ENCODE peak calls at places on chromosomes 12 and 14, in eight cellular contexts. K, B, P, J, Q, Z, S and L are unnamed samples.

GRCh38 chr12:59742831-59743230 is 147.0 kb downstream of the SLC16A7 start:
- DNase-seq in P (no peak), Q (peak; percentile 71), B (no peak), K (peak; percentile 73), S (no peak), J (no peak), Z (no peak), L (peak; percentile 77)

GRCh38 chr14:51479584-51480305 is 172.0 kb upstream of the FRMD6 start:
- DNase-seq in K (peak; percentile 82), J (no peak), B (no peak), P (no peak), Q (peak; percentile 49), S (peak; percentile 22), Z (no peak), L (peak; percentile 82)

GRCh38 chr12:118015944-118016343 is 559 bp upstream of the RFC5 start:
- DNase-seq in P (no peak), K (no peak), S (no peak), B (no peak), J (no peak), Q (no peak), Z (no peak), L (no peak)

GRCh38 chr12:25458047-25458552 is 95.0 kb downstream of the LMNTD1 start:
- DNase-seq in P (no peak), K (peak; percentile 97), B (no peak), Z (no peak), Q (peak; percentile 97), J (no peak), S (no peak), L (peak; percentile 98)

GRCh38 chr14:49960453-49960852 is 67.6 kb downstream of the ARF6 start:
- DNase-seq in Z (no peak), J (no peak), Q (no peak), P (no peak), K (no peak), S (no peak), B (no peak), L (no peak)

GRCh38 chr12:26116829-26117228 is 8.0 kb downstream of the BHLHE41 start:
- DNase-seq in J (no peak), Z (no peak), K (peak; percentile 51), P (no peak), B (no peak), S (no peak), Q (no peak), L (no peak)

GRCh38 chr12:42213954-42214426 is 24.1 kb downstream of the YAF2 start:
- DNase-seq in B (peak; percentile 49), P (no peak), Z (peak; percentile 12), K (peak; percentile 33), S (no peak), J (peak; percentile 11), Q (peak; percentile 55), L (peak; percentile 50)

GRCh38 chr12:96132819-96133218 is 61.4 kb upstream of the ELK3 start:
- DNase-seq in P (no peak), J (no peak), S (no peak), Z (peak; percentile 23), B (no peak), K (no peak), Q (no peak), L (no peak)

GRCh38 chr12:16568873-16569272 is 37.1 kb downstream of the LMO3 start:
- DNase-seq in B (no peak), Q (no peak), S (no peak), Z (no peak), K (peak; percentile 13), P (no peak), J (no peak), L (no peak)

GRCh38 chr12:16579041-16579440 is 26.9 kb downstream of the LMO3 start:
- DNase-seq in J (no peak), K (no peak), P (no peak), Q (no peak), B (no peak), S (no peak), Z (no peak), L (peak; percentile 26)

DNA sequence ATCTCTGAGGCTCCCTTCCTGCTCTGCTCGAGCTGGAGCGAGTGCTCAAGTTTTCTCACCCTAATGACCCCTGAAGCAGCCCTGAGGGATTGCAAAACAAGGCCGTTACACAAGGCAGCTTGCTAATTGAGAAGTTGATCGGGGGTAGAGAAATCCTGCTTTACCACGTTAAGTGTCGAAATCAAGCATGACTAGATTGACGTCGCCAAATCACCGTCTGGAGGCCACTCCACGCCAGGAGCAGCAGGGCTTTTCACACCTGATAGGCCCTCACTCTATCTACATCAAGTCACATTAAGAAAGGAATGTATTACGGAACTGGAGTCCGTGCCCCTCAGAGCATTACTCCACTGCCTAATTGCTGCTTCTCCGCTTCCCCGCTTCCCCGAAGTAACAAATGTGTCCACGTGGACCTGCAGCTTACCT is 32.3 kb downstream of the LMO3 start:
- DNase-seq in B (peak; percentile 61), S (no peak), P (no peak), J (peak; percentile 50), Q (peak; percentile 32), K (no peak), Z (peak; percentile 11), L (peak; percentile 60)
- H3K4me3 ChIP-seq in B (peak overlapping the region; percentile 21), S (no peak overlapping the region), P (no peak overlapping the region), J (no peak overlapping the region), Q (no peak overlapping the region), K (no peak overlapping the region), Z (no peak overlapping the region), L (no peak overlapping the region)

GRCh38 chr12:57751432-57751787 is 700 bp downstream of the CDK4 start:
- DNase-seq in Q (no peak), S (no peak), B (no peak), P (no peak), Z (no peak), K (peak; percentile 27), J (no peak), L (no peak)

GRCh38 chr12:57750561-57751431 is 1.3 kb downstream of the CDK4 start:
- DNase-seq in P (no peak), Z (no peak), S (no peak), B (no peak), Q (peak; percentile 12), K (no peak), J (no peak), L (no peak)

GRCh38 chr12:57751788-57752667 is at the start of gene CDK4:
- DNase-seq in Q (peak; percentile 100), Z (peak; percentile 99), J (peak; percentile 100), B (peak; percentile 100), P (peak; percentile 97), S (peak; percentile 98), K (peak; percentile 99), L (peak; percentile 99)

GRCh38 chr12:57753938-57754337 is 965 bp upstream of the MARCHF9 start:
- DNase-seq in Z (no peak), Q (no peak), B (no peak), K (no peak), P (no peak), J (no peak), S (no peak), L (no peak)

DNA sequence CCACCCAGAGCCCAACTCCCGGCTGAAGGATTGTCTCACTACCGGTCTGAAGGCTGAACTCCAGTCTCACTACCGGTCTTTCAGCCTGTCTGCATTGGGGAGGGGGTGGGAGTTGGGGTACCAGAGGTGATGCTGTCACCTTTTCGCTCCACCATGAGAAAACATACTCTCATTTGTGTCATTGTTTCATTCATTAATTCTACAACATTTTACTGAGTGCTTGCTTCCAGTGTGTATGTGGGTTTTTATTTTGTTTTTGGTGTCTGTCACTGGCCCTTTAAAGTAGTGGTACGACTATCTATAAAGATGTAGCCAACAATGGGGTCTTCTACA is 524 bp upstream of the CDK4 start:
- DNase-seq in Z (no peak), J (no peak), Q (no peak), K (no peak), S (no peak), P (no peak), B (no peak), L (no peak)
- H3K4me3 ChIP-seq in Z (no peak overlapping the region), J (peak overlapping the region; percentile 28), Q (peak overlapping the region; percentile 25), K (peak overlapping the region; percentile 94), S (peak overlapping the region; percentile 73), P (peak overlapping the region; percentile 9), B (no peak overlapping the region), L (peak overlapping the region; percentile 44)

GRCh38 chr14:95511687-95512086 is 4.8 kb downstream of the SYNE3 start:
- DNase-seq in K (no peak), Z (no peak), P (no peak), S (no peak), Q (no peak), B (no peak), J (no peak), L (no peak)

GRCh38 chr14:95510804-95511203 is 5.6 kb downstream of the SYNE3 start:
- DNase-seq in P (no peak), J (peak; percentile 29), Z (no peak), S (no peak), K (peak; percentile 66), Q (no peak), B (no peak), L (no peak)

GRCh38 chr14:95515080-95515489 is 1.4 kb downstream of the SYNE3 start:
- DNase-seq in P (no peak), J (peak; percentile 58), Q (no peak), B (no peak), S (no peak), K (peak; percentile 60), Z (no peak), L (no peak)

GRCh38 chr14:95514131-95515079 is 2.0 kb downstream of the SYNE3 start:
- DNase-seq in K (no peak), Z (no peak), J (no peak), P (no peak), Q (no peak), B (no peak), S (no peak), L (no peak)

DNA sequence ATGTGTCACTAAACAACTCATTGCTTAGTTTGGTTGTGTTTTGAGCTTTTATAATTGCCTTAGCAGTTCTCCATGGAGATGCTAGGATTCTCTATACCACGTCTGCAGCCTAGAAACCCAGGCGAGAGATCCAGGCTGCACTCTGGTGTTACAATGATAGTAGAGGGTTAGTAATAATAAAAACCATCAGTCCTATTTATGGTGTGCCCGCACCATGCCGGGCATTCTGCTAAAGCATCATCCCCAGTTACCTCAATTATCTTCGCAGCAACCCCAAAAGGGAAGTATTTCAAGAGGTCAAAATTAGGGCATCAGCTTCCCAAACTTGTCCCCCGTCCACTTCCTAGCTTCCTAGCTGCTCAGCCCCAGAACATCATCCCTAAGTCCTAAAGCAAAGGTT is 3.2 kb downstream of the SYNE3 start:
- DNase-seq in Z (no peak), S (no peak), K (no peak), J (no peak), P (no peak), B (no peak), Q (no peak), L (no peak)
- H3K4me3 ChIP-seq in Z (no peak overlapping the region), S (no peak overlapping the region), K (no peak overlapping the region), J (no peak overlapping the region), P (no peak overlapping the region), B (no peak overlapping the region), Q (no peak overlapping the region), L (no peak overlapping the region)

DNA sequence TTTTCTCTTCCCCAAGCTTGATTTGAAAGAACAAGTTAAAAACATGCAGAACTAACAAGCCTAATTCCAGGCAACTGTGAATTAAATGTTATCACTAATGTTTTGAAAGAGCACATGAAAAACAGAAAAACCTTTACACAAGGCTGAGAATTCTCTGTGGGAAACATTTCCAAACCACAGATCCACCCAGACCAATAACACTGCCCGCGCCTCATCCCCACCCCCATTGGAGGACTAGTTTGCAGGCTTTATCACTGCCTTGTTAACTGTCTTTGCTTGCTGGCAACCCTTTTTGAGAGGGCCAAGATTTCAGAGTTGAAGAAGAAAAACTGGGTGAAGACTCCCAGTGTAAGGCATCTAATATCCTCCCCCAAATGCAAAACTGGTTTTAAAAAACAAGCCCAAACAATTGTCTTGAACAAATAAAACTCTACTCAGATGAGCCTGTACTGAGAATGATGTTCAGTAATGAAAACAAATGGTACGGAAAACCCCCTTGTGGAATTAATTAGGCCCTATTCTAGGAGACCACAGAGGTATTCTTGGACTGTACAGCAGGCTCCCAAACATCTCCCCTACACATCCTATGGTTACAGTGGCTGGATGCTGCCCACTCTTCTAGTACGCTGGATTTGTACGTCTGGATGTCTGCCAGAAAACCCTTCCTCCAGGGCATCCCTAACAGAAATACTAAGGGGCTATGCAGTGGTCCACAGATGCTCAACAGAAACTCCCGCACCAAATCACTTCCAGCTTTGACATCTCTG is 5.8 kb downstream of the MAX start:
- DNase-seq in P (no peak), B (no peak), K (peak; percentile 24), Z (no peak), Q (no peak), S (peak; percentile 53), J (no peak), L (peak; percentile 20)
- H3K4me3 ChIP-seq in P (no peak overlapping the region), B (no peak overlapping the region), K (no peak overlapping the region), Z (no peak overlapping the region), Q (no peak overlapping the region), S (no peak overlapping the region), J (no peak overlapping the region), L (no peak overlapping the region)